ENCODE peak calls at places on chromosomes 2 and 18, in nine cellular contexts. O is D341Med; A is sigmoid colon; S is HT-29; R is activated T-cell treated with anti-CD3 and anti-CD28 coated beads for 1 hour; Z is stimulated activated CD4-positive, alpha-beta T cell treated with anti-CD3 and anti-CD28 coated beads, Interleukin-4, amount 100 ng/mL, for 4 hours; W is T-helper 1 cell; F is body of pancreas; E is uterus. D is an unnamed sample.

GRCh38 chr2:47471429-47472116 is 68.6 kb downstream of the MSH2 start:
- DNase-seq in R (no peak), W (no peak), A (no peak), E (no peak), F (no peak), O (no peak), S (no peak), Z (no peak), D (no peak)

GRCh38 chr18:60053747-60054304 is 154.0 kb downstream of the PMAIP1 start:
- DNase-seq in E (no peak), O (no peak), A (no peak), W (no peak), Z (no peak), S (peak), R (no peak), F (no peak), D (no peak)

GRCh38 chr2:203880557-203881125 is 13.1 kb downstream of the CTLA4 start:
- DNase-seq in O (no peak), R (no peak), S (no peak), F (no peak), W (no peak), E (no peak), Z (no peak), A (no peak), D (no peak)

GRCh38 chr2:58886009-58886408 is 644.9 kb upstream of the FANCL start:
- DNase-seq in Z (no peak), A (no peak), F (no peak), W (no peak), E (no peak), O (no peak), S (no peak), R (no peak), D (no peak)

GRCh38 chr2:75403991-75404428 is 156.7 kb downstream of the EVA1A start:
- DNase-seq in A (no peak), S (peak), E (no peak), O (peak), Z (no peak), F (no peak), W (no peak), R (no peak), D (no peak)

GRCh38 chr2:2922156-2922555 is 455.5 kb downstream of the EIPR1 start:
- DNase-seq in W (no peak), O (no peak), A (no peak), Z (no peak), F (no peak), R (no peak), S (no peak), E (no peak), D (no peak)

GRCh38 chr2:63049291-63050185 is 1.1 kb upstream of the OTX1 start:
- DNase-seq in F (no peak), O (peak), W (no peak), A (no peak), Z (no peak), S (peak), R (no peak), E (no peak), D (no peak)

GRCh38 chr2:191923652-191923997 is 76.7 kb upstream of the CAVIN2 start:
- DNase-seq in S (no peak), E (no peak), Z (no peak), R (no peak), F (no peak), W (no peak), O (no peak), A (no peak), D (no peak)

GRCh38 chr18:49591271-49591670 is 29.4 kb downstream of the LIPG start:
- DNase-seq in E (no peak), W (no peak), A (no peak), O (no peak), R (no peak), S (peak), F (no peak), Z (no peak), D (no peak)

GRCh38 chr2:46487667-46488333 is 8.4 kb downstream of the TMEM247 start:
- DNase-seq in R (no peak), Z (no peak), E (peak), W (no peak), A (peak), O (no peak), F (peak), S (no peak), D (no peak)

GRCh38 chr18:36333418-36333817 is 35.9 kb downstream of the FHOD3 start:
- DNase-seq in F (no peak), W (no peak), O (peak), Z (no peak), R (no peak), E (no peak), A (no peak), S (no peak), D (no peak)

GRCh38 chr18:21689736-21690135 is 14.8 kb downstream of the ABHD3 start:
- DNase-seq in E (no peak), O (no peak), F (no peak), S (no peak), Z (no peak), W (no peak), R (no peak), A (no peak), D (no peak)

GRCh38 chr2:236026839-236027238 is 141.3 kb downstream of the GBX2 start:
- DNase-seq in Z (no peak), O (no peak), E (no peak), W (no peak), F (no peak), A (no peak), R (no peak), S (no peak), D (no peak)

GRCh38 chr2:111121028-111121872 is 536 bp downstream of the BCL2L11 start:
- DNase-seq in A (peak), E (peak), O (peak), W (peak), F (peak), Z (peak), S (peak), R (peak), D (peak)

GRCh38 chr2:239369631-239370161 is 31.1 kb downstream of the HDAC4 start:
- DNase-seq in R (peak), A (peak), Z (peak), S (no peak), F (peak), O (no peak), W (peak), E (no peak), D (peak)

GRCh38 chr2:27138111-27138510 is 1.1 kb downstream of the PRR30 start:
- DNase-seq in R (no peak), O (no peak), S (no peak), F (no peak), Z (no peak), E (no peak), A (no peak), W (no peak), D (no peak)

GRCh38 chr2:133854603-133855200 is 286.4 kb upstream of the NCKAP5 start:
- DNase-seq in O (no peak), E (no peak), A (no peak), Z (no peak), F (no peak), W (no peak), R (no peak), S (no peak), D (no peak)

GRCh38 chr18:657998-658946 is 819 bp downstream of the TYMS start:
- DNase-seq in S (peak), R (peak), A (peak), Z (peak), O (peak), E (peak), W (peak), F (peak), D (peak)

GRCh38 chr18:23138470-23138869 is 3.2 kb downstream of the CABLES1 start:
- DNase-seq in F (peak), W (no peak), S (peak), A (no peak), O (no peak), R (no peak), E (peak), Z (no peak), D (no peak)

GRCh38 chr2:186440506-186440905 is 45.6 kb upstream of the ZC3H15 start:
- DNase-seq in E (no peak), W (no peak), F (no peak), R (no peak), S (peak), O (no peak), A (no peak), Z (no peak), D (no peak)

GRCh38 chr2:45944075-45944474 is 292.6 kb downstream of the PRKCE start:
- DNase-seq in S (no peak), F (no peak), R (no peak), O (no peak), W (no peak), E (no peak), A (no peak), Z (no peak), D (no peak)

GRCh38 chr2:241228860-241229516 is 40.5 kb downstream of the ANO7 start:
- DNase-seq in E (no peak), S (no peak), O (no peak), A (no peak), W (no peak), F (no peak), R (no peak), Z (no peak), D (no peak)

GRCh38 chr18:62877448-62878221 is 162.3 kb downstream of the PHLPP1 start:
- DNase-seq in R (no peak), O (no peak), A (no peak), F (no peak), E (no peak), S (no peak), Z (no peak), W (no peak), D (no peak)

GRCh38 chr2:19690429-19690828 is 211.4 kb downstream of the TTC32 start:
- DNase-seq in R (no peak), E (no peak), W (no peak), O (no peak), S (no peak), Z (no peak), A (no peak), F (no peak), D (no peak)

GRCh38 chr2:207241198-207241597 is 75.5 kb upstream of the KLF7 start:
- DNase-seq in A (no peak), F (no peak), O (no peak), Z (no peak), S (no peak), R (no peak), W (no peak), E (no peak), D (no peak)

GRCh38 chr18:68234676-68235075 is 480.2 kb downstream of the TMX3 start:
- DNase-seq in O (no peak), A (no peak), Z (no peak), W (no peak), R (no peak), E (no peak), F (no peak), S (no peak), D (no peak)

D was measured in effector CD8-positive, alpha-beta T cell.